ENCODE peak calls at places on chromosomes 16 and 17, in five cellular contexts. One of them, this sample, is unnamed.
A peak's percentile ranks its signal among the peaks of the same experiment; 100 is the strongest.

GRCh38 chr17:76670020-76670707 is 26.6 kb upstream of the ST6GALNAC1 start:
- DNase-seq in A549: no peak
- DNase-seq in heart left ventricle: no peak
- DNase-seq in Peyer's patch: peak; percentile 36
- DNase-seq in ovary: no peak
- DNase-seq in this sample: no peak

GRCh38 chr17:73226556-73227172 is 33.8 kb downstream of the COG1 start:
- DNase-seq in A549: no peak
- DNase-seq in heart left ventricle: no peak
- DNase-seq in Peyer's patch: no peak
- DNase-seq in ovary: no peak
- DNase-seq in this sample: no peak

GRCh38 chr17:59304811-59305210 is 26.6 kb upstream of the YPEL2 start:
- DNase-seq in A549: no peak
- DNase-seq in heart left ventricle: no peak
- DNase-seq in Peyer's patch: no peak
- DNase-seq in ovary: no peak
- DNase-seq in this sample: no peak

GRCh38 chr17:64229815-64230550 is 33.1 kb downstream of the TEX2 start:
- DNase-seq in A549: no peak
- DNase-seq in heart left ventricle: no peak
- DNase-seq in Peyer's patch: no peak
- DNase-seq in ovary: no peak
- DNase-seq in this sample: no peak

GRCh38 chr16:11126389-11127072 is 129.5 kb downstream of the SOCS1 start:
- DNase-seq in A549: no peak
- DNase-seq in heart left ventricle: no peak
- DNase-seq in Peyer's patch: no peak
- DNase-seq in ovary: no peak
- DNase-seq in this sample: no peak

GRCh38 chr16:20763461-20764232 is at the start of gene ACSM3:
- DNase-seq in A549: peak; percentile 85
- DNase-seq in heart left ventricle: peak; percentile 37
- DNase-seq in Peyer's patch: peak; percentile 89
- DNase-seq in ovary: peak; percentile 39
- DNase-seq in this sample: no peak

GRCh38 chr17:70855401-70856054 is 686.2 kb downstream of the KCNJ2 start:
- DNase-seq in A549: no peak
- DNase-seq in heart left ventricle: no peak
- DNase-seq in Peyer's patch: no peak
- DNase-seq in ovary: no peak
- DNase-seq in this sample: no peak

GRCh38 chr16:10562361-10562899 is 18.0 kb downstream of the EMP2 start:
- DNase-seq in A549: no peak
- DNase-seq in heart left ventricle: no peak
- DNase-seq in Peyer's patch: no peak
- DNase-seq in ovary: no peak
- DNase-seq in this sample: no peak

GRCh38 chr16:83958137-83958810 is 5.2 kb downstream of the OSGIN1 start:
- DNase-seq in A549: no peak
- DNase-seq in heart left ventricle: no peak
- DNase-seq in Peyer's patch: no peak
- DNase-seq in ovary: no peak
- DNase-seq in this sample: no peak

GRCh38 chr16:23494188-23494587 is 16.1 kb downstream of the GGA2 start:
- DNase-seq in A549: no peak
- DNase-seq in heart left ventricle: no peak
- DNase-seq in Peyer's patch: no peak
- DNase-seq in ovary: no peak
- DNase-seq in this sample: no peak

DNA sequence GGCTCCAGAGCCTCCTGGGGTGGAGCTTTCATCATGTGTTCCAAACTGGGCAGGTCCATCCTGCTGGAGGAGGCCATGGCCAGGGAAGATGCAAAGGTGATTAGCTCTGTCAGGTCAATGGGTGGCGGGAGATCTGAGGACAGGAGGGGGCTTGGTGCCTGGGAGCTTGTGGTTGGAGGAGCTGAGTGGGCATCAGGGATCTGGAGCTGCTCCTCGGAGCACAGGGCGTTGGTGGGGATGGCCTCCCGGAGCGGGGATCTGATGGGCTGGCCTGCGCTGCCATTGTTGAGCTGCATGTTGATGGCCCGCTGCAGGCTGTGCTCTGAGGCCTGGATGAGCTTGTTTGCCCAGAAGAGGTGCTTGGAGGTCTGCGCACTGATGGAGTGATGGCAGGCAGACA is 6.5 kb downstream of the SPATA32 start:
- DNase-seq in A549: no peak
- DNase-seq in heart left ventricle: no peak
- DNase-seq in Peyer's patch: no peak
- DNase-seq in ovary: no peak
- DNase-seq in this sample: no peak
- H3K4me3 ChIP-seq in A549: no peak overlapping the region
- H3K4me3 ChIP-seq in heart left ventricle: no peak overlapping the region
- H3K4me3 ChIP-seq in Peyer's patch: no peak overlapping the region
- H3K4me3 ChIP-seq in ovary: no peak overlapping the region
- H3K4me3 ChIP-seq in this sample: no peak overlapping the region

GRCh38 chr16:75298252-75298651 is 46.8 kb upstream of the BCAR1 start:
- DNase-seq in A549: no peak
- DNase-seq in heart left ventricle: no peak
- DNase-seq in Peyer's patch: no peak
- DNase-seq in ovary: no peak
- DNase-seq in this sample: no peak

GRCh38 chr16:75306102-75306762 is 54.8 kb upstream of the BCAR1 start:
- DNase-seq in A549: peak; percentile 54
- DNase-seq in heart left ventricle: no peak
- DNase-seq in Peyer's patch: peak; percentile 84
- DNase-seq in ovary: no peak
- DNase-seq in this sample: no peak

GRCh38 chr16:75304521-75305363 is 53.3 kb upstream of the BCAR1 start:
- DNase-seq in A549: peak; percentile 23
- DNase-seq in heart left ventricle: peak; percentile 44
- DNase-seq in Peyer's patch: peak; percentile 83
- DNase-seq in ovary: peak; percentile 50
- DNase-seq in this sample: peak; percentile 62

GRCh38 chr16:75305364-75306101 is 54.1 kb upstream of the BCAR1 start:
- DNase-seq in A549: peak; percentile 97
- DNase-seq in heart left ventricle: peak; percentile 62
- DNase-seq in Peyer's patch: peak; percentile 94
- DNase-seq in ovary: peak; percentile 58
- DNase-seq in this sample: peak; percentile 92

DNA sequence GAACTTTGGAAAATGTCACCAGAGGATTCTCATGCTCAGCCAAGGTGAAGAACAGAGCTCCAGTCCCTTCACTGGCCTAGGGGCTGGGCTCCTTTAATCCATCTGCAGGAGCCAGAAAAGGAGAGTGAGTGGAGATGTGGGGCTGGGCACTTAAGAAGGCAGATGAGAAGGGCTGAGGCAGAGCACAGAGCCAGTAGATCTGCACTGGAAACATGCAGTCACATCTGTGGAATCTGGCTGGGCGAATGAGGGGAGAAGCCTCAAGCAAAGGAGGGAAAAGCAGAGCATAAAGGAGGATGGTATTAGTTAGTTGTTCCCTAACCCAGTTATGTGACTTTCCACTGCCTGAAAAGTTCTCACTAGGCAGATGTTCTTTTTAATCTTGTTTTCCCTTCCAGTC is 50.4 kb upstream of the BCAR1 start:
- DNase-seq in A549: no peak
- DNase-seq in heart left ventricle: no peak
- DNase-seq in Peyer's patch: no peak
- DNase-seq in ovary: no peak
- DNase-seq in this sample: no peak
- TF ChIP-seq POLR2A in A549: no peak
- TF ChIP-seq POLR2A in heart left ventricle: no peak
- TF ChIP-seq POLR2A in Peyer's patch: no peak
- TF ChIP-seq POLR2A in ovary: no peak
- TF ChIP-seq POLR2A in this sample: no peak

DNA sequence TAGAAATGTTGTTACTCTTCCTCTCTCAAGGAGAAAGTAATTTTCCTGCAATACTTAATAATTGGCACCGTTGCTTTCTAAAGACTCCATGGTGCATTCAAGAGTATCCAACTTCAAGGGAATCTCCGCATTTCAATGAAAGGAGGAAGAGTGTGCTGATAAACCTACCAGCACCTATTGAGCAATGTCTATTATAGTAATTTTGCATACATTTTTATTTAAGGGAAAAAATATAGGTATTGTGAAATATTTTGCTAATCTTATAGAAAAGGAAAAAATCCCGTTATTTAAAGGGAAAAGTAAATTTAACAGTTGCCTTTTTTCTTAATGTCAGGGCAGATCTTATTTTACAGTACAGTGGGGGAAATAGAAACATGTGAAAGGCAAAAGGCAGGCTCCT is 1.1 kb upstream of the TMEM106A start:
- DNase-seq in A549: no peak
- DNase-seq in heart left ventricle: no peak
- DNase-seq in Peyer's patch: no peak
- DNase-seq in ovary: no peak
- DNase-seq in this sample: no peak
- H3K4me3 ChIP-seq in A549: peak overlapping the region; percentile 51
- H3K4me3 ChIP-seq in heart left ventricle: no peak overlapping the region
- H3K4me3 ChIP-seq in Peyer's patch: no peak overlapping the region
- H3K4me3 ChIP-seq in ovary: no peak overlapping the region
- H3K4me3 ChIP-seq in this sample: no peak overlapping the region

GRCh38 chr16:54504372-54504771 is 217.8 kb upstream of the IRX3 start:
- DNase-seq in A549: no peak
- DNase-seq in heart left ventricle: peak; percentile 46
- DNase-seq in Peyer's patch: no peak
- DNase-seq in ovary: no peak
- DNase-seq in this sample: no peak

GRCh38 chr16:54505479-54506247 is 219.1 kb upstream of the IRX3 start:
- DNase-seq in A549: no peak
- DNase-seq in heart left ventricle: no peak
- DNase-seq in Peyer's patch: no peak
- DNase-seq in ovary: no peak
- DNase-seq in this sample: no peak

GRCh38 chr16:54501797-54502196 is 215.2 kb upstream of the IRX3 start:
- DNase-seq in A549: no peak
- DNase-seq in heart left ventricle: no peak
- DNase-seq in Peyer's patch: no peak
- DNase-seq in ovary: no peak
- DNase-seq in this sample: no peak

GRCh38 chr16:54503436-54503835 is 216.8 kb upstream of the IRX3 start:
- DNase-seq in A549: no peak
- DNase-seq in heart left ventricle: no peak
- DNase-seq in Peyer's patch: no peak
- DNase-seq in ovary: no peak
- DNase-seq in this sample: no peak

DNA sequence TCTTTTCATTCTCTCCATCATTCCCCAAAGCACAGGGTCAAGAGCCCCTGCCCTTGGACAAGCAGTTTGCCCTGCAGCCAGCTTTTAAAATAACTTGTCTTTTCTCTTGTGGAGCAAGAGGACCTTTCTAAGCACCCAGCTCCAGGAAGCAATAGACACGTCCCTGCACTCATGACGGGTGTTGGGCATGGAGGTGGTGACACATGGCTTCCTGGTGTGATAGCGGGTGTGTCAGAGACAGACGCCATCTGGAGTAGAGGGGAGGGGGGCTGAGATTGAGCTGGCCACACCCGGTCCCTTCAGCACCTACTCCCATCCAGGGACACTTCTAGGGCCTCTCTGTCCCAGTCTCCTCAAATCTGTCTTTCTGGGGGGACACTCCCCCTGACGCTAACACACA is 216.4 kb upstream of the IRX3 start:
- DNase-seq in A549: no peak
- DNase-seq in heart left ventricle: peak; percentile 73
- DNase-seq in Peyer's patch: no peak
- DNase-seq in ovary: no peak
- DNase-seq in this sample: peak; percentile 16
- TF ChIP-seq POLR2A in A549: no peak
- TF ChIP-seq POLR2A in heart left ventricle: no peak
- TF ChIP-seq POLR2A in Peyer's patch: no peak
- TF ChIP-seq POLR2A in ovary: no peak
- TF ChIP-seq POLR2A in this sample: no peak

GRCh38 chr16:66752958-66753357 is 1.5 kb upstream of the DYNC1LI2 start:
- DNase-seq in A549: no peak
- DNase-seq in heart left ventricle: no peak
- DNase-seq in Peyer's patch: no peak
- DNase-seq in ovary: no peak
- DNase-seq in this sample: no peak

GRCh38 chr16:66751992-66752322 is 548 bp upstream of the DYNC1LI2 start:
- DNase-seq in A549: no peak
- DNase-seq in heart left ventricle: no peak
- DNase-seq in Peyer's patch: no peak
- DNase-seq in ovary: no peak
- DNase-seq in this sample: no peak

GRCh38 chr16:66751135-66751991 is at the start of gene DYNC1LI2:
- DNase-seq in A549: peak; percentile 80
- DNase-seq in heart left ventricle: peak; percentile 87
- DNase-seq in Peyer's patch: peak; percentile 84
- DNase-seq in ovary: peak; percentile 87
- DNase-seq in this sample: peak; percentile 96

GRCh38 chr16:66754211-66754610 is 2.8 kb upstream of the DYNC1LI2 start:
- DNase-seq in A549: no peak
- DNase-seq in heart left ventricle: no peak
- DNase-seq in Peyer's patch: no peak
- DNase-seq in ovary: no peak
- DNase-seq in this sample: no peak

DNA sequence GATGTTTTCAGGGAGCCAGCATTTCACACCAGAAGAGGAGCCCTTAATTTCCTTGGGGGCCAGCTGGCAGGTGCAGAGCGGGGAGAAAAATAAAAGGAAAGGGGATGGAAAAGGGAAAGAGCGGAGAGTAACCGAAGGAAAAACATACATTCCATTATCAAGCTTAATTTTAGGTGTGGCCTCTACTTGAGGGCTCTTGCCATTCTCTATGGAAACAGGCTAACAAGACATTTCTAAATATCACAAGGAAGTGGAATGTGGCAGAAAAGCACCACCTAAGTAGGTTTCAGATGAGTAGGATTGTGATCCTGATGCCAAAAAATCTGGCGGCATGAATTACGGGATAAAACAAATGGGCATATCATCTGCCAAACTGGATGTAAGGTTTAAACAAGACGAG is 970 bp upstream of the DYNC1LI2 start:
- DNase-seq in A549: no peak
- DNase-seq in heart left ventricle: no peak
- DNase-seq in Peyer's patch: no peak
- DNase-seq in ovary: no peak
- DNase-seq in this sample: no peak
- H3K4me3 ChIP-seq in A549: no peak overlapping the region
- H3K4me3 ChIP-seq in heart left ventricle: no peak overlapping the region
- H3K4me3 ChIP-seq in Peyer's patch: no peak overlapping the region
- H3K4me3 ChIP-seq in ovary: no peak overlapping the region
- H3K4me3 ChIP-seq in this sample: no peak overlapping the region

DNA sequence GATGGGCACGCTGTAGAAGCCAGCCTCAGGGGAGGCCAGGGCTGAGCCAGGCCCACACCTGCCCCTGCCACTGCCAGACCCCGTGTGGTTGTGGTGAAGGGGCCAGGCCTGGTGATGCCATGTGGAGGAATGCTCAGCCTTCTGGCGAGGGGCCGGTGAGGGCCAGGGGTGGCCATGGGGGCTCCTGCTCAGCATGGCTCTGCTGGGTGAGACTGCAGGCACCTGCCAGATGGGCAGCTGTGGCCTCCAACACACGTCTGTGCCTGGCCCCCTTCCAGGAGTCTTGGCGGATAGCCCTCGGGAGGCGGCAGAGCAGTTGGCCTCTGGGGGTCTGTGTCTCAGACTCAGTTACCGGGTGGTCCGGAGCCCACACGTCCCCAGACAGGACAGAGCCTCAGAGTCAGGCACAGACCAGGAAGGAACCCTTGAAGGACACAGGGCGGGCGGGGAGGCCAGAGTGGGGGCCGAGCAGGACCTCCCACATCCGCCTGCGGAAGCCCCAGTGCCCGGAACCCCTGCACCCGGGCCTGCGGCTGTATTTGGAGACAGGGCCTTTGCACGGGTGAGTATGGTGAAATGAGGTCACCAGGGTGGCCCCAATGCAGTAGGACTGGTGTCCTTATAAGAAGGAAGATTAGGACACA is 22.5 kb upstream of the CHMP6 start:
- DNase-seq in A549: no peak
- DNase-seq in heart left ventricle: no peak
- DNase-seq in Peyer's patch: no peak
- DNase-seq in ovary: peak; percentile 35
- DNase-seq in this sample: no peak
- TF ChIP-seq POLR2A in A549: no peak
- TF ChIP-seq POLR2A in heart left ventricle: no peak
- TF ChIP-seq POLR2A in Peyer's patch: no peak
- TF ChIP-seq POLR2A in ovary: no peak
- TF ChIP-seq POLR2A in this sample: no peak

This sample was measured in lower leg skin.